ENCODE peak calls at places on chromosomes 1 and 21, in seven cellular contexts. K, Z, D, A, L, X and M are unnamed samples.

GRCh38 chr1:236269439-236269838 is 12.3 kb downstream of the ERO1B start:
- DNase-seq in A (no peak), X (no peak), K (no peak), Z (no peak), L (no peak), D (no peak), M (no peak)

GRCh38 chr1:201020647-201021332 is 2.7 kb downstream of the KIF21B start:
- DNase-seq in L (peak), X (no peak), K (peak), Z (no peak), D (no peak), A (no peak), M (no peak)

GRCh38 chr1:86701731-86702130 is 2.6 kb upstream of the SH3GLB1 start:
- DNase-seq in Z (no peak), L (no peak), A (no peak), D (no peak), K (no peak), X (peak), M (no peak)

GRCh38 chr1:235624751-235625192 is 24.8 kb downstream of the GNG4 start:
- DNase-seq in Z (no peak), D (no peak), L (peak), K (peak), X (no peak), A (no peak), M (no peak)

GRCh38 chr1:2214541-2215241 is 13.4 kb upstream of the SKI start:
- DNase-seq in K (peak), L (no peak), A (no peak), X (no peak), D (no peak), Z (peak), M (no peak)

GRCh38 chr1:1157426-1157913 is 16.2 kb upstream of the TTLL10 start:
- DNase-seq in Z (peak), L (no peak), X (peak), K (peak), A (peak), D (no peak), M (peak)

GRCh38 chr1:32742132-32742947 is 39.8 kb upstream of the SYNC start:
- DNase-seq in D (no peak), Z (no peak), A (no peak), X (no peak), K (no peak), L (no peak), M (no peak)

GRCh38 chr1:214102907-214103306 is 115.1 kb downstream of the PROX1 start:
- DNase-seq in K (peak), D (no peak), L (peak), Z (peak), A (peak), X (no peak), M (no peak)

GRCh38 chr1:175882192-175882591 is 138.8 kb upstream of the TNR start:
- DNase-seq in L (no peak), Z (no peak), D (no peak), A (no peak), X (no peak), K (no peak), M (no peak)

GRCh38 chr21:28737671-28738279 is 254.9 kb downstream of the LTN1 start:
- DNase-seq in D (no peak), L (peak), Z (no peak), A (no peak), K (no peak), X (no peak), M (no peak)

GRCh38 chr1:218164930-218165686 is 120.0 kb upstream of the RRP15 start:
- DNase-seq in K (peak), Z (no peak), A (peak), L (no peak), D (no peak), X (no peak), M (no peak)

GRCh38 chr1:156308078-156308477 is 9.0 kb upstream of the VHLL start:
- DNase-seq in K (no peak), Z (no peak), A (no peak), L (no peak), X (no peak), D (no peak), M (no peak)

GRCh38 chr1:217453816-217454215 is 177.1 kb downstream of the GPATCH2 start:
- DNase-seq in Z (no peak), D (no peak), A (no peak), X (no peak), K (peak), L (no peak), M (no peak)

GRCh38 chr21:22374218-22374969 is 1376.2 kb downstream of the NCAM2 start:
- DNase-seq in D (no peak), K (no peak), A (no peak), X (no peak), L (no peak), Z (no peak), M (no peak)

GRCh38 chr21:15260604-15261003 is 195.8 kb upstream of the NRIP1 start:
- DNase-seq in A (no peak), L (no peak), D (no peak), K (no peak), X (no peak), Z (no peak), M (no peak)

GRCh38 chr1:168636200-168636599 is 59.8 kb downstream of the XCL1 start:
- DNase-seq in Z (no peak), L (no peak), D (no peak), A (no peak), K (no peak), X (no peak), M (no peak)

GRCh38 chr1:84377480-84378095 is 20.7 kb upstream of the DNASE2B start:
- DNase-seq in K (peak), L (peak), D (no peak), X (no peak), A (no peak), Z (peak), M (no peak)

GRCh38 chr1:232308616-232309015 is 321.3 kb downstream of the SIPA1L2 start:
- DNase-seq in D (no peak), A (no peak), L (peak), K (no peak), X (no peak), Z (no peak), M (no peak)

GRCh38 chr21:27802816-27803475 is 836.1 kb upstream of the ADAMTS5 start:
- DNase-seq in K (peak), X (no peak), D (peak), L (peak), A (no peak), Z (peak), M (no peak)

GRCh38 chr1:177495878-177496277 is 325.1 kb downstream of the BRINP2 start:
- DNase-seq in A (no peak), X (no peak), L (no peak), K (no peak), Z (no peak), D (no peak), M (no peak)

GRCh38 chr1:10777749-10778574 is 18.5 kb downstream of the CASZ1 start:
- DNase-seq in X (no peak), K (no peak), A (no peak), Z (no peak), L (no peak), D (no peak), M (no peak)

GRCh38 chr21:45459171-45460010 is 54.4 kb downstream of the COL18A1 start:
- DNase-seq in L (no peak), Z (no peak), X (no peak), D (no peak), K (no peak), A (no peak), M (no peak)

GRCh38 chr1:63575340-63575826 is 17.8 kb upstream of the PGM1 start:
- DNase-seq in Z (no peak), X (no peak), K (peak), A (peak), L (peak), D (no peak), M (no peak)

GRCh38 chr1:2837316-2837715 is 35.8 kb upstream of the TTC34 start:
- DNase-seq in Z (no peak), D (no peak), X (no peak), A (no peak), K (no peak), L (no peak), M (no peak)

GRCh38 chr1:224512600-224513151 is 78.1 kb upstream of the WDR26 start:
- DNase-seq in Z (no peak), D (no peak), L (no peak), A (no peak), X (no peak), K (no peak), M (no peak)